ENCODE peak calls at places on chromosomes 6 and 20, in eight cellular contexts. J, I, X, Y, M, U, L and E are unnamed samples.

GRCh38 chr6:56914791-56915658 is 39.9 kb upstream of the BEND6 start:
- DNase-seq in L (no peak), U (no peak), I (no peak), Y (no peak), M (no peak), J (no peak), X (peak; percentile 39), E (no peak)

GRCh38 chr20:3621111-3621510 is 42.1 kb downstream of the GFRA4 start:
- DNase-seq in J (no peak), L (no peak), X (no peak), U (no peak), M (no peak), I (no peak), Y (no peak), E (no peak)

GRCh38 chr6:37243131-37243815 is 14.3 kb upstream of the TBC1D22B start:
- DNase-seq in M (no peak), L (no peak), I (no peak), X (no peak), Y (no peak), U (no peak), J (no peak), E (no peak)

GRCh38 chr6:157985378-157986155 is 3.9 kb downstream of the SYNJ2 start:
- DNase-seq in I (no peak), Y (no peak), X (no peak), U (no peak), J (no peak), L (no peak), M (no peak), E (no peak)

GRCh38 chr20:14817121-14817520 is 479.7 kb upstream of the FLRT3 start:
- DNase-seq in L (no peak), J (no peak), X (no peak), Y (no peak), I (no peak), U (no peak), M (no peak), E (no peak)

GRCh38 chr20:62406635-62407176 is 379 bp downstream of the CABLES2 start:
- DNase-seq in Y (peak; percentile 49), L (no peak), U (peak; percentile 60), M (no peak), X (no peak), J (no peak), I (peak; percentile 65), E (no peak)

GRCh38 chr6:160455484-160456213 is 107.5 kb downstream of the SLC22A3 start:
- DNase-seq in L (peak; percentile 5), U (peak; percentile 83), Y (peak; percentile 79), X (peak; percentile 43), I (peak; percentile 64), J (peak; percentile 43), M (peak; percentile 77), E (peak; percentile 46)

GRCh38 chr6:121093928-121094327 is 240.4 kb downstream of the TBC1D32 start:
- DNase-seq in L (no peak), Y (no peak), I (no peak), U (no peak), M (no peak), X (no peak), J (no peak), E (no peak)

GRCh38 chr20:21395666-21396044 is 1.7 kb downstream of the NKX2-4 start:
- DNase-seq in I (no peak), Y (no peak), M (no peak), X (no peak), U (no peak), L (no peak), J (no peak), E (no peak)

GRCh38 chr6:3157151-3157933 is at the start of gene TUBB2A:
- DNase-seq in Y (peak; percentile 85), M (peak; percentile 82), J (peak; percentile 72), L (no peak), I (peak; percentile 87), X (peak; percentile 90), U (peak; percentile 96), E (peak; percentile 97)

GRCh38 chr6:38554700-38555413 is 84.9 kb downstream of the BTBD9 start:
- DNase-seq in I (no peak), L (no peak), X (no peak), U (no peak), M (no peak), Y (no peak), J (no peak), E (no peak)

GRCh38 chr6:40425192-40425919 is 161.8 kb downstream of the LRFN2 start:
- DNase-seq in J (no peak), I (no peak), M (no peak), L (no peak), Y (no peak), X (peak; percentile 30), U (no peak), E (no peak)

GRCh38 chr20:62117362-62117646 is 5.0 kb upstream of the LSM14B start:
- DNase-seq in J (no peak), Y (no peak), X (no peak), U (no peak), L (no peak), I (no peak), M (no peak), E (no peak)

GRCh38 chr20:59690976-59691375 is 86.6 kb downstream of the PHACTR3 start:
- DNase-seq in M (no peak), I (no peak), Y (no peak), L (no peak), J (no peak), U (no peak), X (no peak), E (no peak)

DNA sequence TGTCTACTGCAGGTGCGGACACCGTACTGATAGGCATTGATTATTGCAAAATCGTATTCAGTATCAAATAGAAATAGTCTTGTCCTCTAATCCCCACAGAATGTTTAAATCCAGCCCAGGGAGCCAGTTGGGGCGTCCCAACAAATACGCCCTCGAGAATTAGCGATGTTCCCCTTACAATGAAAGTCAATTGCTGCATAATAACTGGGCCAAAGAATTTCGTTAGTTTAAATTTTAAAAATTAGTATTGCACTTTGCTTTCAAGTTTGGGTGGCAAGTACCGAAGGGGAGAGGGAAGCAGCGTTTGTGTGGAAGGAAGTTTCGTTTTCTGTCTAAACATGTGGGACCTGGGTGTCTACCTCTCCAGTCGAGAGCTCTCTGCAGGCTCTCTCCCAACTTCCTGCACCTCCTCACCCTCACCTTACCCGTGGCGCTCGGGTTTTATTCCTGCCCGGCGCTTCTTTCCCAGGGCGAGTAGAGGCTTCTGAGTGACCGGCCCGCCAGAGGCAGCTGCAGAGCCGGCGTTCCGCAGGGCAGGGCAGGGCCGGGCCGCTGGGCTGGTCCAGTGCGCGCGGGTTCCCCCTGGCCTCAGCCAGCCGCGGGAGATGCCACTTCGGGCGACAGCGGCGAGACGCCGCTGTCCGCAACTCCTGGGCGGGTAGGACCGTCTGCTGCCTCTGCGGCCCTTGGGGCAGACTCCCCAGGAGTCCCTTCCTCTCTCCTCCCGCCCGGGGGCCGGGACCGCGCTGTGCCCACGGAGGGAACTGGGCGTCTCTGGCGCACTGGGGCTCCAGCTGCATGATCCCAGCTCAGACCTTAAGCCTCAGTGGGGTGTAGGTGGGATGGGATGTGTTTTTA is 862 bp upstream of the TFAP2C start:
- DNase-seq in X (no peak), I (no peak), U (no peak), J (no peak), M (no peak), L (no peak), Y (no peak), E (no peak)
- H3K4me3 ChIP-seq in X (peak overlapping the region; percentile 26), I (no peak overlapping the region), U (no peak overlapping the region), J (no peak overlapping the region), M (peak overlapping the region; percentile 20), L (no peak overlapping the region), Y (peak overlapping the region; percentile 14), E (peak overlapping the region; percentile 4)

GRCh38 chr6:33314943-33315752 is 1.3 kb upstream of the TAPBP start:
- DNase-seq in M (no peak), J (peak; percentile 42), Y (peak; percentile 64), X (peak; percentile 65), I (peak; percentile 60), U (peak; percentile 80), L (no peak), E (peak; percentile 92)

GRCh38 chr6:33312361-33313104 is 1.3 kb downstream of the TAPBP start:
- DNase-seq in M (peak; percentile 67), I (peak; percentile 84), J (peak; percentile 39), X (peak; percentile 66), U (peak; percentile 68), Y (peak; percentile 78), L (no peak), E (peak; percentile 91)

GRCh38 chr6:33313105-33313708 is 671 bp downstream of the TAPBP start:
- DNase-seq in I (no peak), L (no peak), Y (peak; percentile 51), U (peak; percentile 66), X (peak; percentile 63), M (peak; percentile 34), J (peak; percentile 49), E (peak; percentile 91)

GRCh38 chr6:33314515-33314942 is 651 bp upstream of the TAPBP start:
- DNase-seq in J (peak; percentile 83), X (peak; percentile 84), U (peak; percentile 62), L (no peak), M (peak; percentile 80), Y (peak; percentile 85), I (peak; percentile 68), E (peak; percentile 93)

DNA sequence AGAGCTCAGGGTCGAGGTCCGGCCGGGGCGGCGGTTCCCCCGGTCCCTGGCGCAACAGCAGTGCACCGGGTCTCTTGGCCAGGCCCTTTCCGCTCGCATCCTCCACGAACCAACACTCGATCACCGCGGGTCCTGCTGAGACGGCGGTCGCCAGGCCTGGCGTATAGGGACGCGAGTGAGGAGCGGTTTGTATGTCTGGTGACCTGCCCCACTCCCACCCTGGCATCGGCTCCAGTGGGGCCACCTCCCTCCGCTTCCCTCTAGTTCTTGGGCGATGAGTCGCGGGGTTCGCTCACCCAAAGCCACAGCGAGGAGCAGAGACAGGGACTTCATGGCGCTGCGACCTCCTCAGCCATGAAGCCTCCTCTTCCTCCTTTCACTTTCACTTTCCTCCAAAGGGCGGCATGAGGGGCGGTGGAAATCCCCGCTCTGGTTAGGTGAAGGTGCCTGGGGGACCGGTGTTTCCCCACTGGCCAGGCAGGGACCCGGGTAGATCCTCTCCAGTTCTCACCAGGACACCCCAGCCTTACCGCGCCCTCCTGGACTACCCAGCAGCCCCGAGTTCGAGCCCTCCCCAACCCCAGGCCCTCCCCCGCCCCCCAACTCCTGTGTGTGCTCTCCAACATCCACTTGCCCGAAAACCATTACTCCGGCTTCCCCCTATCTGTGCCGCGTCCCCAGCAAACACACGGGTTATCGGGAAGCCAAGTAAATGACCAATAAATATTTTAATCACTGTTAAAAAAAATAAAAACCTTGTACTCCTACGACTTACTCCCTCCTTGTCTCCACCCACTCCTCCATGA is at the start of gene TAPBP:
- DNase-seq in J (peak; percentile 84), I (peak; percentile 72), M (peak; percentile 40), X (peak; percentile 74), L (no peak), U (peak; percentile 62), Y (peak; percentile 69), E (no peak)
- TF ChIP-seq POLR2A in J (peak; percentile 48), I (peak; percentile 56), M (peak; percentile 49), X (peak; percentile 34), L (peak; percentile 78), U (peak; percentile 69), Y (peak; percentile 40), E (no peak)

GRCh38 chr6:170292778-170293164 is 1.9 kb upstream of the DLL1 start:
- DNase-seq in L (no peak), I (peak; percentile 40), X (no peak), J (no peak), M (no peak), Y (no peak), U (peak; percentile 68), E (no peak)
- TF ChIP-seq CTCF in L (no peak), I (peak; percentile 30), X (peak; percentile 44), J (no peak), M (peak; percentile 10), Y (no peak), U (peak; percentile 21), E (no peak)

DNA sequence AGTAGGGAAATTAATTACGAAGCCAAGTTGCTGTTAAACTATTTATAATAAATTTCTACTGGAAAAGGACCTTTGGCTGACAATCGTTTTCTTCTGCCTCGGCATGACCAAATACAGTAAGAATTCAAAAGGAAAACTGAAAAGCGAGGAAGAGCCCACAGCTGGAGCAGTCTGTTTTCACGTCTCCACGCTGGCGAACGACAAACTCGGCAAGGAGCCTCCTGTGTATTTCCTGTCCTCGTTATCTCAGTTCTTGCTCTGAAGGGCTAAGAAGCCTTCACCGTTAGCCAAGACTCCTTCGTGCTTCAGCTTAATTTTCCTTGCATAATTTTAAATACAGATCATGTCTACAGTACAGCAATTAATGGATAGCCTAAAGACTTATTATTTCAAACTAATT is 214.3 kb upstream of the PLCB4 start:
- DNase-seq in U (no peak), Y (peak; percentile 62), M (peak; percentile 22), I (peak; percentile 43), L (no peak), X (peak; percentile 78), J (peak; percentile 37), E (peak; percentile 20)
- H3K4me3 ChIP-seq in U (no peak overlapping the region), Y (peak overlapping the region; percentile 12), M (no peak overlapping the region), I (no peak overlapping the region), L (no peak overlapping the region), X (peak overlapping the region; percentile 26), J (no peak overlapping the region), E (no peak overlapping the region)